ENCODE peak calls at places on chromosomes 6 and 20, in five cellular contexts. E is lung, Z is cardiac muscle cell, G is fibroblast of the aortic adventitia, U is Calu3. K is an unnamed sample.

GRCh38 chr20:48350291-48350988 is 477.4 kb downstream of the PREX1 start:
- DNase-seq in E (no peak), Z (peak; percentile 22), G (no peak), U (no peak), K (no peak)

GRCh38 chr6:161618816-161619454 is 345.1 kb upstream of the AGPAT4 start:
- DNase-seq in E (no peak), Z (peak; percentile 61), G (peak; percentile 19), U (peak; percentile 38), K (peak; percentile 17)

GRCh38 chr20:51579137-51579536 is 36.6 kb upstream of the NFATC2 start:
- DNase-seq in E (no peak), Z (peak; percentile 46), G (no peak), U (no peak), K (peak; percentile 26)

GRCh38 chr6:120378582-120379220 is 955.6 kb downstream of the TBC1D32 start:
- DNase-seq in E (no peak), Z (peak; percentile 64), G (peak; percentile 24), U (no peak), K (peak; percentile 2)

GRCh38 chr6:50850860-50851259 is 32.2 kb downstream of the TFAP2B start:
- DNase-seq in E (no peak), Z (no peak), G (no peak), U (no peak), K (no peak)

GRCh38 chr6:125952764-125953501 is 3.6 kb upstream of the HINT3 start:
- DNase-seq in E (no peak), Z (no peak), G (peak; percentile 52), U (peak; percentile 31), K (peak; percentile 40)

GRCh38 chr6:111087106-111087835 is at the start of gene SLC16A10:
- DNase-seq in E (peak; percentile 62), Z (peak; percentile 23), G (no peak), U (peak; percentile 73), K (peak; percentile 10)

GRCh38 chr6:7175463-7175862 is 67.7 kb downstream of the RREB1 start:
- DNase-seq in E (no peak), Z (peak; percentile 31), G (peak; percentile 34), U (no peak), K (peak; percentile 46)

GRCh38 chr6:153047386-153047785 is 44.9 kb upstream of the MTRF1L start:
- DNase-seq in E (no peak), Z (no peak), G (no peak), U (no peak), K (no peak)

GRCh38 chr20:46134716-46135115 is 16.6 kb downstream of the CD40 start:
- DNase-seq in E (no peak), Z (no peak), G (no peak), U (no peak), K (no peak)

GRCh38 chr6:143414769-143415168 is 35.7 kb downstream of the ADAT2 start:
- DNase-seq in E (no peak), Z (no peak), G (no peak), U (no peak), K (no peak)

GRCh38 chr6:161273356-161273751 is 507 bp downstream of the AGPAT4 start:
- DNase-seq in E (no peak), Z (peak; percentile 65), G (peak; percentile 39), U (peak; percentile 41), K (peak; percentile 68)

GRCh38 chr20:41889125-41889870 is 271.1 kb upstream of the CHD6 start:
- DNase-seq in E (no peak), Z (peak; percentile 1), G (no peak), U (peak; percentile 50), K (peak; percentile 1)

GRCh38 chr6:91029211-91029610 is 442.3 kb upstream of the MAP3K7 start:
- DNase-seq in E (no peak), Z (no peak), G (no peak), U (no peak), K (no peak)

GRCh38 chr20:53750827-53751393 is 157.3 kb upstream of the ZNF217 start:
- DNase-seq in E (no peak), Z (peak; percentile 77), G (peak; percentile 72), U (no peak), K (peak; percentile 94)

GRCh38 chr6:169287675-169288074 is 34.0 kb upstream of the THBS2 start:
- DNase-seq in E (no peak), Z (no peak), G (no peak), U (no peak), K (no peak)
- TF ChIP-seq CTCF in E (no peak), Z (peak; percentile 20), G (peak; percentile 21), U (no peak), K (peak; percentile 17)

GRCh38 chr20:61976275-61976649 is 89.4 kb downstream of the TAF4 start:
- DNase-seq in E (no peak), Z (no peak), G (no peak), U (no peak), K (no peak)
- TF ChIP-seq CTCF in E (no peak), Z (no peak), G (no peak), U (no peak), K (no peak)

GRCh38 chr20:57693670-57694329 is 16.0 kb downstream of the PMEPA1 start:
- DNase-seq in E (no peak), Z (no peak), G (no peak), U (no peak), K (no peak)
- TF ChIP-seq CTCF in E (no peak), Z (no peak), G (no peak), U (peak; percentile 10), K (no peak)

GRCh38 chr20:6265204-6265904 is 142.5 kb upstream of the FERMT1 start:
- DNase-seq in E (no peak), Z (peak; percentile 92), G (peak; percentile 84), U (peak; percentile 6), K (peak; percentile 75)
- TF ChIP-seq CTCF in E (no peak), Z (peak; percentile 49), G (peak; percentile 44), U (no peak), K (peak; percentile 63)

GRCh38 chr6:72617721-72618120 is 4.1 kb upstream of the KCNQ5 start:
- DNase-seq in E (no peak), Z (no peak), G (no peak), U (no peak), K (no peak)

GRCh38 chr6:72620866-72621242 is 1.0 kb upstream of the KCNQ5 start:
- DNase-seq in E (no peak), Z (no peak), G (no peak), U (no peak), K (no peak)

GRCh38 chr6:72621243-72622093 is at the start of gene KCNQ5:
- DNase-seq in E (peak; percentile 28), Z (peak; percentile 27), G (peak; percentile 24), U (peak; percentile 12), K (no peak)

GRCh38 chr6:72619883-72620696 is 1.8 kb upstream of the KCNQ5 start:
- DNase-seq in E (peak; percentile 29), Z (peak; percentile 51), G (peak; percentile 47), U (peak; percentile 10), K (no peak)

GRCh38 chr6:72616406-72617015 is 5.4 kb upstream of the KCNQ5 start:
- DNase-seq in E (no peak), Z (peak; percentile 69), G (peak; percentile 77), U (no peak), K (peak; percentile 51)
- TF ChIP-seq CTCF in E (peak; percentile 32), Z (peak; percentile 70), G (peak; percentile 66), U (peak; percentile 42), K (peak; percentile 56)

GRCh38 chr6:68653074-68653705 is 18.1 kb downstream of the ADGRB3 start:
- DNase-seq in E (no peak), Z (no peak), G (no peak), U (no peak), K (no peak)

GRCh38 chr6:68651018-68651985 is 16.2 kb downstream of the ADGRB3 start:
- DNase-seq in E (no peak), Z (peak; percentile 73), G (no peak), U (no peak), K (peak; percentile 28)

GRCh38 chr6:68650142-68650541 is 15.1 kb downstream of the ADGRB3 start:
- DNase-seq in E (no peak), Z (no peak), G (no peak), U (no peak), K (no peak)

GRCh38 chr6:68652117-68652536 is 17.0 kb downstream of the ADGRB3 start:
- DNase-seq in E (no peak), Z (no peak), G (no peak), U (no peak), K (no peak)

DNA sequence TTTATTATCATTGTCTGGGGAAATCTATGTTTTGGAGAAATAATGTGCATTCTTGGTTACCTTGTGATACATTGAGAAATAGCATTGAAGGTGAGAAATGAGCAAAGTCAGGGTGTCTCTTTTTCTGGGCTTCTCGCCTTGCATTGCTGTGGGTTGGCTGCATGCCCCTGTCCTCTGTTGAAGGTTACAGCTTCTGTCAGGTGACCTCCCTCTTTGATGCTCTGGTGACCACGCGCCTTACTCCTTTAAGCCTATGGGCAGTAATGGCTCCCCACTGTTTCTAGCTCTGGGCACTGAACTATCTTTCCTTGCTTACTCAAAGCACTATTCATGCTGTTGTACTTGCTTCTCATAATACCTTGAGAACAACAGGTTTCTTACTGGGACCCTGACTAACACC is 14.6 kb downstream of the ADGRB3 start:
- DNase-seq in E (no peak), Z (no peak), G (no peak), U (no peak), K (no peak)
- TF ChIP-seq CTCF in E (no peak), Z (no peak), G (no peak), U (no peak), K (no peak)

DNA sequence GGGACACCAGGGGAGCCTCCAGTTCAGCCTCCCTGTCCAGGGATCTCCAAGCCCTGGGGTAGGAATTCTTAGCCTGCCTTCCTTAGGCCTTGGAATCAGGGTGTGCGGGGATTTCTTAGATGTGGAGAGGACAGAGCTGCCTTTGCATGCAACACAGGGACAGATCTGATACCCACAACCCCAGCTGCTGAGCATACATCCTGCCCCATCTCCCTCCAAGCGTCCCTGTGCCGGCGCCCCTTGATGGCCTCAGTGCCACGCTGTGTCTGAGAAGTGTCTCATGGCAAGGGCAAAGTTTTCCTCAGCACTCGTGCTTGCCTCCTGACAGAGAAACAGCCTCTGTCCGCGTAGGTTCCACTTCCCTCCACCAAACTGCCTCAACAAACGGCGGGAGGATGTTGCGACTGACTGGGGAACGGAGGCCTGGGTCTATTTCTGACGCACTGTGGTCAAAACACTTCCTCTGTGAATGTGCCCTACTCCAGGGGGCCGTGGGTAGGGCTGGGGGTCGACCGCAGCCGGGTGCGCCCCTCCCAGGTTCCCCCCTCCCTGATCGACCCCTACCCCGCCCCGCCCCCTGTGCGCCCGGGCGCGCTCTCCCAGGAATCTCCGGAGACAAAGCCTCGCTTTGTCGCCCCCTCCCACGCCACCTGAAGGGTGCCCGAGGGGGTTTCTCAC is 950 bp downstream of the MICAL1 start:
- DNase-seq in E (peak; percentile 57), Z (peak; percentile 31), G (peak; percentile 35), U (no peak), K (peak; percentile 43)
- TF ChIP-seq CTCF in E (no peak), Z (no peak), G (no peak), U (no peak), K (no peak)